ENCODE peak calls at places on chromosomes 1 and 21, in seven cellular contexts. U is ovary, N is endodermal cell, C is astrocyte, Z is K562, D is GM23338, Y is HCT116. B is an unnamed sample.

GRCh38 chr1:153447498-153448170 is 12.8 kb downstream of the S100A7 start:
- DNase-seq in U (no peak), N (no peak), C (peak; percentile 63), Z (no peak), D (no peak), Y (no peak), B (peak; percentile 68)

GRCh38 chr1:23394664-23395063 is 25.0 kb upstream of the ZNF436 start:
- DNase-seq in U (peak; percentile 93), N (peak; percentile 84), C (peak; percentile 90), Z (no peak), D (peak; percentile 60), Y (no peak), B (no peak)

GRCh38 chr1:23344987-23345472 is 946 bp upstream of the HNRNPR start:
- DNase-seq in U (no peak), N (no peak), C (no peak), Z (peak; percentile 56), D (peak; percentile 12), Y (no peak), B (no peak)

GRCh38 chr1:50920409-50920808 is 39.7 kb downstream of the FAF1 start:
- DNase-seq in U (no peak), N (no peak), C (no peak), Z (no peak), D (no peak), Y (no peak), B (no peak)

GRCh38 chr1:10671090-10671489 is 125.4 kb downstream of the CASZ1 start:
- DNase-seq in U (no peak), N (no peak), C (no peak), Z (no peak), D (no peak), Y (no peak), B (no peak)

GRCh38 chr1:217026506-217026905 is 303.3 kb upstream of the ESRRG start:
- DNase-seq in U (no peak), N (no peak), C (peak; percentile 19), Z (no peak), D (no peak), Y (no peak), B (no peak)

GRCh38 chr21:26072891-26073615 is 97.5 kb downstream of the APP start:
- DNase-seq in U (no peak), N (no peak), C (peak; percentile 89), Z (no peak), D (no peak), Y (no peak), B (no peak)

GRCh38 chr1:75265792-75266191 is 131.6 kb downstream of the LHX8 start:
- DNase-seq in U (no peak), N (no peak), C (peak; percentile 23), Z (peak; percentile 52), D (peak; percentile 81), Y (peak; percentile 46), B (peak; percentile 26)

GRCh38 chr1:101290922-101291561 is 54.2 kb downstream of the S1PR1 start:
- DNase-seq in U (no peak), N (peak; percentile 38), C (no peak), Z (no peak), D (no peak), Y (no peak), B (no peak)

GRCh38 chr1:229373395-229373794 is 30.5 kb upstream of the CCSAP start:
- DNase-seq in U (no peak), N (no peak), C (no peak), Z (no peak), D (no peak), Y (no peak), B (no peak)

GRCh38 chr1:22373252-22373651 is 78.4 kb upstream of the ZBTB40 start:
- DNase-seq in U (no peak), N (no peak), C (no peak), Z (no peak), D (no peak), Y (no peak), B (no peak)

GRCh38 chr1:219952361-219952760 is 24.0 kb upstream of the SLC30A10 start:
- DNase-seq in U (no peak), N (no peak), C (no peak), Z (no peak), D (no peak), Y (no peak), B (no peak)

GRCh38 chr1:67214420-67215174 is 48.3 kb downstream of the IL23R start:
- DNase-seq in U (no peak), N (peak; percentile 66), C (peak; percentile 8), Z (peak; percentile 48), D (peak; percentile 68), Y (peak; percentile 19), B (no peak)

GRCh38 chr1:28595412-28596191 is 3.5 kb downstream of the RAB42 start:
- DNase-seq in U (no peak), N (no peak), C (no peak), Z (no peak), D (no peak), Y (no peak), B (no peak)

GRCh38 chr21:26007911-26008579 is 162.5 kb downstream of the APP start:
- DNase-seq in U (no peak), N (no peak), C (no peak), Z (no peak), D (no peak), Y (no peak), B (no peak)

GRCh38 chr1:34758751-34759150 is 789 bp upstream of the GJB4 start:
- DNase-seq in U (no peak), N (no peak), C (no peak), Z (no peak), D (no peak), Y (no peak), B (no peak)

GRCh38 chr1:3610165-3610822 is 1.0 kb downstream of the MEGF6 start:
- DNase-seq in U (no peak), N (peak; percentile 74), C (no peak), Z (no peak), D (peak; percentile 66), Y (no peak), B (no peak)

GRCh38 chr1:240998441-240999015 is 358.5 kb downstream of the RGS7 start:
- DNase-seq in U (no peak), N (no peak), C (no peak), Z (no peak), D (no peak), Y (no peak), B (no peak)

GRCh38 chr21:36567216-36567917 is 87.4 kb upstream of the CLDN14 start:
- DNase-seq in U (no peak), N (no peak), C (no peak), Z (no peak), D (no peak), Y (no peak), B (no peak)

GRCh38 chr21:27429612-27430361 is 462.9 kb upstream of the ADAMTS5 start:
- DNase-seq in U (no peak), N (no peak), C (peak; percentile 51), Z (no peak), D (no peak), Y (no peak), B (no peak)

GRCh38 chr1:171434717-171435346 is 50.5 kb upstream of the PRRC2C start:
- DNase-seq in U (no peak), N (no peak), C (peak; percentile 91), Z (no peak), D (no peak), Y (no peak), B (peak; percentile 82)

GRCh38 chr1:156766288-156767100 is 841 bp upstream of the PRCC start:
- DNase-seq in U (no peak), N (peak; percentile 68), C (no peak), Z (no peak), D (peak; percentile 44), Y (no peak), B (no peak)

GRCh38 chr1:147539122-147539575 is 2.2 kb upstream of the BCL9 start:
- DNase-seq in U (no peak), N (no peak), C (peak; percentile 98), Z (peak; percentile 40), D (no peak), Y (peak; percentile 85), B (peak; percentile 9)

GRCh38 chr1:26790551-26790953 is 2.8 kb downstream of the PIGV start:
- DNase-seq in U (no peak), N (no peak), C (no peak), Z (no peak), D (no peak), Y (no peak), B (no peak)
- H3K4me1 ChIP-seq in U (peaks cover 10% of the 10 kb centered on the region), N (peaks cover 29% of the 10 kb centered on the region), C (peaks cover 38% of the 10 kb centered on the region), Z (peaks cover 57% of the 10 kb centered on the region), D (peaks cover 25% of the 10 kb centered on the region), Y (peaks cover 13% of the 10 kb centered on the region), B (peaks cover 11% of the 10 kb centered on the region)

DNA sequence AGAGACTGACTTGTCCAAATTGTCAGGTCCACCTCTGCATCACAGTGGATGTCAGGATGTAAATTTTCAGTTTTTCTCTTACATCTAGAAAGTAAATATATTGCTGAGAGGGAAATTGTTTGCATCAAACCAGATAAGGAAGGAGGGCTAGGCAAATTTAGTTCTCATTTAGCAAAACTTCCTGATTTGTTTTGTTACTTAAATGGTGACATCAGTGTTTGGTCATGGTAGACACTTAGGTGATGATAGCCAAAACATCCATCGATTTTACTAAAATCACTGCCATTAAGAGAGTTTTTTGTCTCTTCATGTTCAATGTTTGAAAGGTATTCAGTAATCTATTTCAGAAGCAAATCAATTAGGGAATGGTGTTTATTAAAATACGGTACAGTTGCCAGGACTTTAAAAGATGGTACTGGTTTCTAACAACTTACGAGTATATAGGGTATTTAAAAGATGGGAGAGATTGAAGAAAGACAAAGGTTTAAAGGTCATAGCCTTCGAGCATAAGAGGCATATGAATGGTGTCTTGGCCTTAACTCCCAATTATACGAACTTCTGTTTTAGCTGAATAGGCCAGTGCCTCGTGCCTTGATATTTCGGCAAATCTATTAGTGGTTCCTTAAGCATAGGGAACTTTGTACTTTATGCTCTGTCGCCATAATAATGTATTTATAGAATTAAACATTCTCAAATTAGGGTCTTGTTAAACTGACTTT is 3.0 kb downstream of the IER5 start:
- DNase-seq in U (no peak), N (no peak), C (no peak), Z (no peak), D (no peak), Y (no peak), B (no peak)
- H3K4me1 ChIP-seq in U (peaks cover 5% of the 10 kb centered on the region), N (peaks cover 5% of the 10 kb centered on the region), C (peaks cover 63% of the 10 kb centered on the region), Z (peaks cover 34% of the 10 kb centered on the region), D (peaks cover 42% of the 10 kb centered on the region), Y (peaks cover 21% of the 10 kb centered on the region), B (peaks cover 29% of the 10 kb centered on the region)

GRCh38 chr1:7315946-7316345 is 455.1 kb upstream of the VAMP3 start:
- DNase-seq in U (no peak), N (peak; percentile 53), C (no peak), Z (no peak), D (no peak), Y (no peak), B (no peak)
- H3K4me1 ChIP-seq in U (no peaks in the 10 kb centered on the region), N (no peaks in the 10 kb centered on the region), C (peaks cover 13% of the 10 kb centered on the region), Z (no peaks in the 10 kb centered on the region), D (no peaks in the 10 kb centered on the region), Y (peaks cover 29% of the 10 kb centered on the region), B (peaks cover 13% of the 10 kb centered on the region)

GRCh38 chr1:247298124-247298481 is 33.6 kb downstream of the ZNF496 start:
- DNase-seq in U (no peak), N (no peak), C (no peak), Z (no peak), D (no peak), Y (no peak), B (no peak)

GRCh38 chr1:247295746-247296145 is 35.9 kb downstream of the ZNF496 start:
- DNase-seq in U (no peak), N (peak; percentile 54), C (peak; percentile 7), Z (no peak), D (no peak), Y (no peak), B (no peak)

GRCh38 chr1:247295274-247295684 is 36.4 kb downstream of the ZNF496 start:
- DNase-seq in U (no peak), N (peak; percentile 89), C (peak; percentile 68), Z (no peak), D (peak; percentile 87), Y (no peak), B (no peak)

GRCh38 chr1:247297263-247298123 is 34.2 kb downstream of the ZNF496 start:
- DNase-seq in U (no peak), N (peak; percentile 50), C (no peak), Z (peak; percentile 24), D (no peak), Y (no peak), B (no peak)

GRCh38 chr1:247296599-247297180 is 35.0 kb downstream of the ZNF496 start:
- DNase-seq in U (no peak), N (peak; percentile 25), C (no peak), Z (peak; percentile 60), D (no peak), Y (no peak), B (no peak)
- H3K4me1 ChIP-seq in U (no peaks in the 10 kb centered on the region), N (peaks cover 36% of the 10 kb centered on the region), C (peaks cover 26% of the 10 kb centered on the region), Z (peaks cover 32% of the 10 kb centered on the region), D (peaks cover 74% of the 10 kb centered on the region), Y (no peaks in the 10 kb centered on the region), B (no peaks in the 10 kb centered on the region)